ENCODE peak calls at places on chromosomes 1 and 21, in four cellular contexts. M, B, W and P are unnamed samples.

GRCh38 chr1:119075614-119076013 is 64.8 kb downstream of the WARS2 start:
- DNase-seq in M (no peak), W (no peak), B (peak), P (no peak)

GRCh38 chr1:10530281-10530740 is 55.6 kb downstream of the PEX14 start:
- DNase-seq in W (peak), M (no peak), B (peak), P (peak)

GRCh38 chr1:6745073-6745472 is 40.2 kb upstream of the CAMTA1 start:
- DNase-seq in M (no peak), W (no peak), B (no peak), P (no peak)

GRCh38 chr1:1357871-1358432 is 403 bp downstream of the MXRA8 start:
- DNase-seq in W (no peak), B (no peak), M (no peak), P (no peak)

GRCh38 chr1:225476100-225476511 is 48.3 kb upstream of the LBR start:
- DNase-seq in B (no peak), M (no peak), W (no peak), P (peak)

GRCh38 chr1:226403522-226404034 is 4.3 kb downstream of the PARP1 start:
- DNase-seq in W (no peak), B (peak), M (no peak), P (no peak)

GRCh38 chr1:208254376-208254775 is 10.2 kb upstream of the PLXNA2 start:
- DNase-seq in M (no peak), B (peak), W (no peak), P (no peak)

GRCh38 chr1:224919508-224919907 is 10.0 kb upstream of the DNAH14 start:
- DNase-seq in B (no peak), M (no peak), W (no peak), P (no peak)

GRCh38 chr1:30668026-30668425 is 55.4 kb downstream of the MATN1 start:
- DNase-seq in W (no peak), B (peak), M (no peak), P (no peak)

GRCh38 chr1:203325004-203325417 is 19.7 kb downstream of the BTG2 start:
- DNase-seq in B (no peak), W (no peak), M (no peak), P (no peak)

GRCh38 chr1:107572674-107573205 is 392.2 kb downstream of the VAV3 start:
- DNase-seq in M (peak), B (peak), W (no peak), P (no peak)

GRCh38 chr1:3785045-3785444 is 11.3 kb downstream of the LRRC47 start:
- DNase-seq in W (no peak), B (no peak), M (no peak), P (no peak)

GRCh38 chr1:200233393-200233792 is 176.4 kb downstream of the ZNF281 start:
- DNase-seq in B (peak), M (no peak), W (no peak), P (no peak)

GRCh38 chr1:6235302-6235680 is 473 bp downstream of the ICMT start:
- DNase-seq in W (no peak), M (no peak), B (no peak), P (no peak)

GRCh38 chr21:33238565-33239255 is 9.0 kb downstream of the IFNAR2 start:
- DNase-seq in M (no peak), W (no peak), B (no peak), P (no peak)

GRCh38 chr1:63659448-63659847 is 66.2 kb downstream of the PGM1 start:
- DNase-seq in M (no peak), B (no peak), W (no peak), P (no peak)

GRCh38 chr1:70503358-70503757 is 92.3 kb downstream of the CTH start:
- DNase-seq in W (no peak), B (peak), M (no peak), P (no peak)

GRCh38 chr1:228079601-228080263 is 2.8 kb upstream of the ARF1 start:
- DNase-seq in W (no peak), M (peak), B (no peak), P (no peak)

GRCh38 chr1:99648107-99648506 is 2.2 kb downstream of the PALMD start:
- DNase-seq in B (no peak), M (no peak), W (no peak), P (no peak)
- TF ChIP-seq CTCF in B (no peak), M (peak), W (no peak), P (peak)

GRCh38 chr1:184242507-184242943 is 144.3 kb upstream of the C1orf21 start:
- DNase-seq in B (peak), W (no peak), M (no peak), P (no peak)
- TF ChIP-seq CTCF in B (peak), W (no peak), M (peak), P (no peak)

DNA sequence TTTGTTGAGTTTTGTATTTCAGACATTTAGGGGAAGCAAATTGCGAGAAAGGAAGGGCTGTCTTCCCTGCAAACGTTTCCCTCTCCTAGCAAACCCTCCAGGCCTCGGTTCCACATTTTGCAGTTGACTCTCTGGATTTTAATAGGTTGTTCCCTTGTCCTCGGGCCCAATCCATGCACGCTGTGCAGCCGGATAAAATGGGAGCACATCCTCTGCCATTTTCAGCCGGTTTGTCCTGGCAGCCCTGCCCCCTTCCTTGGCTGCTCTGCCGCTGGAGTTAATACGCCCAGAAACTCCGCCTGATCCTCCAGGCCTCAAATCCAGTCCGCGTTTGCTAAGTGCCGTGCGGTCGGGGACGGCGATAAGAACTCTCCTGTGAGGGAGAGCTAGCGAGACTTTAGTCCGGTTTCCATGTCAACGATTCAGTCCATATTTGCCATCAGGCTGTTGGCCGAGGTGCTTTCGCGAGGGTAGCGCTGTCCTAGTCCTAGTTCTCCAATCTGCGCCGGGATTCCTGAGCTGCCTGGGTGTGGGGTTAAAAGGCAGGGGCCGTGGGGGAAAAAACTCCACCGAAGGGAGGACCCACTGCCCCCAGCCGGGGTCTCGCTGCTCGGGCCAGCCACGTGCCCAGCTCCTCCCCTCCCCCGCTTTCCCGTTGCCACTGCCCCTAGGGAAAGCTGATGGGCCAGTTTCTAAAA is 2.9 kb upstream of the ARID1A start:
- DNase-seq in W (peak), M (peak), B (peak), P (peak)
- TF ChIP-seq CTCF in W (no peak), M (no peak), B (no peak), P (no peak)

GRCh38 chr1:113493533-113493932 is 103.2 kb downstream of the MAGI3 start:
- DNase-seq in B (no peak), M (no peak), W (no peak), P (no peak)

GRCh38 chr1:113490384-113490783 is 100.1 kb downstream of the MAGI3 start:
- DNase-seq in B (no peak), W (no peak), M (no peak), P (no peak)

DNA sequence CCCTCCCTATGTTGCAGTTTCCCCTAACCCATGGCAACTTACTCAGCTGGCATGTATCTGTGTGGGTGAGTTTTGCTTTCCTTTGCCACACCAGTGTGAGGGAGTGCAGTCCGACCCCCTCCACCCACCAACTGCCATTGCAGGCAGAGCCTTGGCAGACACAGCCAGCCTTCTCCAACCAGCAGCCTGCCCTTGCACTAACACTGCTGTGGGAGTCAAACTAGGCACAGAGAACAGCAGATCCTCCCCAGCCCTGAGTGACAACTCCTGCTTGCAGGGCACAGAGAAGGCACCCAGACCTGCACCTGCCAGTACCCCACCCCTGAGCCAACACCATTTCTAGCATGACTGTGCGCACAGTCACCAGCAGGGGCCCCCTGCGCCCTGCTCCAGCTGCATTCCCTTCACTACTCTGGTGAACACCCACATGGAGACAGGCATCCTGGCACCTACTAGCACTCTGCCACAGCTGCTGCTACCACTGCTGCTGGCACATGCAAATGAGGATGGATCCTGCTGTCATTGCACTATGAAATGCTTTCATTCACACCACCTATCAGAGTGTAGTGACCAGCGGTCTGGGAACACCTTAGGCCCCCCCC is 98.4 kb downstream of the MAGI3 start:
- DNase-seq in W (no peak), M (no peak), B (no peak), P (no peak)
- TF ChIP-seq CTCF in W (no peak), M (no peak), B (no peak), P (no peak)

GRCh38 chr1:156970017-156970416 is 49.6 kb downstream of the LRRC71 start:
- DNase-seq in M (no peak), B (no peak), W (no peak), P (no peak)
- TF ChIP-seq CTCF in M (no peak), B (peak), W (no peak), P (peak)

GRCh38 chr1:169795687-169796086 is 980 bp upstream of the METTL18 start:
- DNase-seq in M (no peak), W (no peak), B (no peak), P (no peak)

GRCh38 chr1:169793730-169794129 is 977 bp downstream of the METTL18 start:
- DNase-seq in M (no peak), B (no peak), W (no peak), P (no peak)

GRCh38 chr1:169794530-169795416 is at the start of gene METTL18:
- DNase-seq in W (peak), B (peak), M (peak), P (peak)

GRCh38 chr1:169796411-169796810 is 1.7 kb upstream of the METTL18 start:
- DNase-seq in W (no peak), B (no peak), M (no peak), P (no peak)

DNA sequence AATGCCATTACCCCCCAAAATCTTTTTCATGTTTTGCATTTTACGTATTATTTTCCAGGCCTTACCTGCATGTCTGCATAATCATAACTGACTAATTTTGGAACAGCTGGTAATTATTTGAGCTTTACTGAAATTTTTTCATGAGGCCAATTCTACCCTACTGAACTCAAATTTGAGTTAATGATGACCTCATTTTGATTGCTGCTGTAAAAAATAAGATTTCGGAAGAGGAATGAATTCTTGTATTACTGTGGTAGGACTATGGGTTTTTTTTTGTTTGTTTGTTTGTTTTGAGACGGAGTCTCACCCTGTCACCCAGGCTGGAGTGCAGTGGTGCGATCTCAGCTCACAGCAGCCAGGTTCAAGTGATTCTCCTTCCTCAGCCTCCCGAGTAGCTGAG is 2.6 kb upstream of the METTL18 start:
- DNase-seq in M (no peak), B (no peak), W (no peak), P (no peak)
- TF ChIP-seq CTCF in M (no peak), B (no peak), W (no peak), P (no peak)

GRCh38 chr21:39908265-39908923 is 41.2 kb downstream of the PCP4 start:
- DNase-seq in B (no peak), W (no peak), M (no peak), P (no peak)
- TF ChIP-seq CTCF in B (no peak), W (no peak), M (no peak), P (no peak)